ENCODE peak calls at places on chromosome 20, in six cellular contexts. N is lung microvascular endothelial cell, A is SK-N-SH, Z is cardiac muscle cell, W is lung, E is HTR-8/SVneo. R is an unnamed sample.

GRCh38 chr20:61115627-61116026 is 136.4 kb upstream of the CDH4 start:
- DNase-seq in Z (no peak), N (no peak), W (no peak), E (no peak), A (no peak), R (no peak)

GRCh38 chr20:41411458-41411857 is 44.8 kb upstream of the EMILIN3 start:
- DNase-seq in N (peak), E (no peak), A (no peak), Z (peak), W (no peak), R (no peak)

GRCh38 chr20:14711681-14712080 is 374.3 kb upstream of the FLRT3 start:
- DNase-seq in W (no peak), Z (no peak), E (no peak), A (no peak), N (no peak), R (no peak)

GRCh38 chr20:5279661-5280060 is 37.1 kb downstream of the PROKR2 start:
- DNase-seq in N (no peak), A (no peak), E (no peak), W (no peak), Z (peak), R (no peak)

GRCh38 chr20:43243672-43244269 is 54.1 kb upstream of the PTPRT start:
- DNase-seq in A (peak), N (no peak), Z (peak), E (no peak), W (no peak), R (peak)

GRCh38 chr20:23086056-23086551 is at the start of gene CD93:
- DNase-seq in N (peak), A (no peak), E (no peak), W (no peak), Z (peak), R (peak)

GRCh38 chr20:36116813-36117441 is 37.6 kb upstream of the EPB41L1 start:
- DNase-seq in A (no peak), N (no peak), W (no peak), Z (peak), E (peak), R (no peak)

GRCh38 chr20:47164076-47164634 is 192.3 kb downstream of the ZMYND8 start:
- DNase-seq in A (no peak), W (no peak), N (no peak), E (no peak), Z (no peak), R (no peak)

GRCh38 chr20:50170549-50171220 is 17.2 kb upstream of the PEDS1 start:
- DNase-seq in W (no peak), E (no peak), A (no peak), Z (no peak), N (no peak), R (no peak)

GRCh38 chr20:755931-756330 is 12.4 kb downstream of the SLC52A3 start:
- DNase-seq in Z (no peak), W (no peak), E (no peak), N (no peak), A (no peak), R (no peak)

GRCh38 chr20:21512634-21513180 is 1.2 kb downstream of the NKX2-2 start:
- DNase-seq in Z (no peak), W (no peak), N (no peak), A (peak), E (no peak), R (no peak)

GRCh38 chr20:44548171-44548678 is 26.4 kb upstream of the SERINC3 start:
- DNase-seq in A (no peak), W (no peak), E (no peak), N (peak), Z (peak), R (no peak)

GRCh38 chr20:21513881-21514540 is at the start of gene NKX2-2:
- DNase-seq in N (no peak), W (no peak), E (no peak), A (peak), Z (no peak), R (no peak)

GRCh38 chr20:50034567-50035170 is 51.9 kb downstream of the SNAI1 start:
- DNase-seq in Z (peak), A (peak), N (peak), E (peak), W (no peak), R (no peak)

GRCh38 chr20:38809942-38810341 is 4.4 kb downstream of the PPP1R16B start:
- DNase-seq in Z (no peak), N (no peak), W (no peak), E (no peak), A (no peak), R (no peak)

GRCh38 chr20:17227669-17228623 is 1.1 kb downstream of the PCSK2 start:
- DNase-seq in Z (peak), W (no peak), N (no peak), A (peak), E (no peak), R (no peak)

GRCh38 chr20:326645-327031 is 1.3 kb downstream of the SOX12 start:
- DNase-seq in Z (peak), A (no peak), E (no peak), N (peak), W (no peak), R (peak)

GRCh38 chr20:40192083-40192482 is 497.0 kb downstream of the MAFB start:
- DNase-seq in Z (no peak), E (no peak), N (no peak), A (no peak), W (no peak), R (no peak)

GRCh38 chr20:7601431-7601830 is 338.8 kb downstream of the HAO1 start:
- DNase-seq in W (no peak), N (no peak), E (no peak), A (no peak), Z (no peak), R (no peak)

GRCh38 chr20:19921349-19921793 is 95.8 kb upstream of the NAA20 start:
- DNase-seq in W (no peak), A (no peak), E (no peak), N (peak), Z (no peak), R (no peak)

GRCh38 chr20:41643504-41643938 is 25.3 kb upstream of the CHD6 start:
- DNase-seq in A (no peak), W (peak), N (no peak), Z (peak), E (peak), R (peak)

GRCh38 chr20:60952861-60953260 is 299.2 kb upstream of the CDH4 start:
- DNase-seq in W (no peak), Z (no peak), A (no peak), E (no peak), N (no peak), R (no peak)

GRCh38 chr20:11207749-11208502 is 534.1 kb upstream of the JAG1 start:
- DNase-seq in W (no peak), A (no peak), N (no peak), Z (peak), E (peak), R (peak)

GRCh38 chr20:5722927-5723326 is 27.3 kb upstream of the SHLD1 start:
- DNase-seq in W (no peak), E (no peak), Z (no peak), A (no peak), N (no peak), R (no peak)

GRCh38 chr20:51532577-51533191 is 9.8 kb downstream of the NFATC2 start:
- DNase-seq in W (no peak), A (no peak), E (no peak), N (no peak), Z (no peak), R (peak)

GRCh38 chr20:40681684-40682083 is 7.4 kb downstream of the MAFB start:
- DNase-seq in N (no peak), E (no peak), W (no peak), Z (no peak), A (no peak), R (no peak)

GRCh38 chr20:21189761-21190523 is 64.1 kb downstream of the KIZ start:
- DNase-seq in W (no peak), A (no peak), N (no peak), E (no peak), Z (no peak), R (no peak)

GRCh38 chr20:31484001-31484400 is 8.9 kb downstream of the REM1 start:
- DNase-seq in Z (no peak), E (no peak), A (peak), W (no peak), N (peak), R (no peak)

GRCh38 chr20:63132715-63133471 is 83.0 kb downstream of the YTHDF1 start:
- DNase-seq in N (no peak), A (no peak), E (no peak), Z (no peak), W (no peak), R (no peak)

GRCh38 chr20:8720089-8720488 is 348.8 kb upstream of the PLCB4 start:
- DNase-seq in N (peak), Z (peak), W (no peak), E (no peak), A (no peak), R (no peak)